ENCODE peak calls at places on chromosome 18, in ten cellular contexts. One of them, this sample, is unnamed.

GRCh38 chr18:13137041-13137938 is 81.3 kb upstream of the LDLRAD4 start:
- DNase-seq in psoas muscle: peak; percentile 64
- DNase-seq in brain microvascular endothelial cell: no peak
- DNase-seq in left ventricle myocardium inferior: peak; percentile 36
- DNase-seq in right lobe of liver: peak; percentile 59
- DNase-seq in HepG2: no peak
- DNase-seq in uterus: no peak
- DNase-seq in A549: no peak
- DNase-seq in aorta: peak; percentile 86
- DNase-seq in fibroblast of lung: peak; percentile 38
- DNase-seq in this sample: peak; percentile 43

GRCh38 chr18:8469793-8470192 is 139.4 kb upstream of the RAB12 start:
- DNase-seq in aorta: no peak
- DNase-seq in brain microvascular endothelial cell: peak; percentile 19
- DNase-seq in A549: no peak
- DNase-seq in HepG2: no peak
- DNase-seq in right lobe of liver: no peak
- DNase-seq in uterus: no peak
- DNase-seq in psoas muscle: no peak
- DNase-seq in left ventricle myocardium inferior: no peak
- DNase-seq in fibroblast of lung: peak; percentile 59
- DNase-seq in this sample: no peak

GRCh38 chr18:66560092-66560491 is 43.8 kb downstream of the CDH19 start:
- DNase-seq in psoas muscle: no peak
- DNase-seq in A549: no peak
- DNase-seq in fibroblast of lung: peak; percentile 18
- DNase-seq in brain microvascular endothelial cell: peak; percentile 30
- DNase-seq in right lobe of liver: peak; percentile 44
- DNase-seq in aorta: no peak
- DNase-seq in uterus: no peak
- DNase-seq in HepG2: peak; percentile 34
- DNase-seq in left ventricle myocardium inferior: no peak
- DNase-seq in this sample: no peak

GRCh38 chr18:73283788-73284187 is 416.0 kb upstream of the NETO1 start:
- DNase-seq in left ventricle myocardium inferior: no peak
- DNase-seq in HepG2: no peak
- DNase-seq in right lobe of liver: no peak
- DNase-seq in aorta: no peak
- DNase-seq in brain microvascular endothelial cell: no peak
- DNase-seq in fibroblast of lung: peak; percentile 77
- DNase-seq in uterus: no peak
- DNase-seq in A549: no peak
- DNase-seq in psoas muscle: no peak
- DNase-seq in this sample: no peak

GRCh38 chr18:42730272-42730671 is 385.2 kb downstream of the RIT2 start:
- DNase-seq in fibroblast of lung: no peak
- DNase-seq in aorta: no peak
- DNase-seq in psoas muscle: no peak
- DNase-seq in left ventricle myocardium inferior: no peak
- DNase-seq in HepG2: no peak
- DNase-seq in brain microvascular endothelial cell: no peak
- DNase-seq in A549: no peak
- DNase-seq in uterus: no peak
- DNase-seq in right lobe of liver: no peak
- DNase-seq in this sample: no peak

GRCh38 chr18:7514796-7515440 is 52.2 kb upstream of the PTPRM start:
- DNase-seq in psoas muscle: no peak
- DNase-seq in right lobe of liver: no peak
- DNase-seq in left ventricle myocardium inferior: no peak
- DNase-seq in aorta: no peak
- DNase-seq in brain microvascular endothelial cell: no peak
- DNase-seq in fibroblast of lung: peak; percentile 30
- DNase-seq in uterus: no peak
- DNase-seq in HepG2: no peak
- DNase-seq in A549: no peak
- DNase-seq in this sample: no peak

GRCh38 chr18:25231327-25231691 is 120.7 kb downstream of the ZNF521 start:
- DNase-seq in fibroblast of lung: no peak
- DNase-seq in uterus: peak; percentile 63
- DNase-seq in A549: no peak
- DNase-seq in psoas muscle: peak; percentile 57
- DNase-seq in HepG2: no peak
- DNase-seq in aorta: no peak
- DNase-seq in right lobe of liver: no peak
- DNase-seq in brain microvascular endothelial cell: no peak
- DNase-seq in left ventricle myocardium inferior: no peak
- DNase-seq in this sample: no peak

GRCh38 chr18:74784791-74785190 is 187.1 kb downstream of the ZNF407 start:
- DNase-seq in uterus: no peak
- DNase-seq in aorta: no peak
- DNase-seq in left ventricle myocardium inferior: no peak
- DNase-seq in brain microvascular endothelial cell: no peak
- DNase-seq in fibroblast of lung: no peak
- DNase-seq in right lobe of liver: no peak
- DNase-seq in A549: no peak
- DNase-seq in HepG2: no peak
- DNase-seq in psoas muscle: no peak
- DNase-seq in this sample: no peak

DNA sequence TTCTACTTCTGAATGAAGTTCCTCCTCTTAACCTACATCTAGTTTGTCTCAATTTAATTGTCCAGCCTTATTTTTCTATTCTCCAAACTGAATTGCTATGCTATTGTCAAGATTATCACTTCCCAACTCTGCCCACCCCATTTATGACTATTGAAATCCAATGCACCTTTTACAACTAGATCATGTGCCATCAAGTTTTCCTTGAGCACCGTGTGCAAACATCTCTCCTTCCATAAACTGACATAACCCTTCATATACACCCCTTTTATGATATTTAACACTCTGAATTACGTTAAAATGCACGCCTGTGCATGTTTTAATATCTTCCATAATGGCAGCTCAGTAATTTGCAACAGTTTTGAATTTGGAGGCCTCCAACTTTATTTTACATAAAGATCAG is 85.6 kb downstream of the SMAD2 start:
- DNase-seq in right lobe of liver: no peak
- DNase-seq in A549: no peak
- DNase-seq in uterus: no peak
- DNase-seq in left ventricle myocardium inferior: no peak
- DNase-seq in HepG2: no peak
- DNase-seq in brain microvascular endothelial cell: no peak
- DNase-seq in fibroblast of lung: no peak
- DNase-seq in aorta: no peak
- DNase-seq in psoas muscle: no peak
- DNase-seq in this sample: no peak
- H3K27ac ChIP-seq in right lobe of liver: no peak overlapping the region
- H3K27ac ChIP-seq in A549: no peak overlapping the region
- H3K27ac ChIP-seq in uterus: no peak overlapping the region
- H3K27ac ChIP-seq in left ventricle myocardium inferior: no peak overlapping the region
- H3K27ac ChIP-seq in HepG2: no peak overlapping the region
- H3K27ac ChIP-seq in brain microvascular endothelial cell: no peak overlapping the region
- H3K27ac ChIP-seq in fibroblast of lung: no peak overlapping the region
- H3K27ac ChIP-seq in aorta: no peak overlapping the region
- H3K27ac ChIP-seq in psoas muscle: no peak overlapping the region
- H3K27ac ChIP-seq in this sample: no peak overlapping the region

GRCh38 chr18:78240867-78241266 is 738.8 kb upstream of the SALL3 start:
- DNase-seq in fibroblast of lung: no peak
- DNase-seq in uterus: no peak
- DNase-seq in left ventricle myocardium inferior: no peak
- DNase-seq in right lobe of liver: no peak
- DNase-seq in A549: no peak
- DNase-seq in aorta: no peak
- DNase-seq in HepG2: no peak
- DNase-seq in brain microvascular endothelial cell: no peak
- DNase-seq in psoas muscle: no peak
- DNase-seq in this sample: no peak

GRCh38 chr18:78240091-78240490 is 739.5 kb upstream of the SALL3 start:
- DNase-seq in right lobe of liver: no peak
- DNase-seq in psoas muscle: no peak
- DNase-seq in A549: no peak
- DNase-seq in brain microvascular endothelial cell: no peak
- DNase-seq in left ventricle myocardium inferior: no peak
- DNase-seq in fibroblast of lung: no peak
- DNase-seq in HepG2: no peak
- DNase-seq in aorta: no peak
- DNase-seq in uterus: no peak
- DNase-seq in this sample: no peak

GRCh38 chr18:78242796-78243195 is 736.8 kb upstream of the SALL3 start:
- DNase-seq in right lobe of liver: no peak
- DNase-seq in uterus: peak; percentile 27
- DNase-seq in HepG2: no peak
- DNase-seq in fibroblast of lung: no peak
- DNase-seq in A549: no peak
- DNase-seq in brain microvascular endothelial cell: no peak
- DNase-seq in left ventricle myocardium inferior: peak; percentile 49
- DNase-seq in psoas muscle: no peak
- DNase-seq in aorta: peak; percentile 80
- DNase-seq in this sample: no peak

GRCh38 chr18:78242307-78242643 is 737.3 kb upstream of the SALL3 start:
- DNase-seq in aorta: no peak
- DNase-seq in psoas muscle: no peak
- DNase-seq in HepG2: no peak
- DNase-seq in right lobe of liver: no peak
- DNase-seq in left ventricle myocardium inferior: no peak
- DNase-seq in fibroblast of lung: no peak
- DNase-seq in uterus: peak; percentile 29
- DNase-seq in A549: no peak
- DNase-seq in brain microvascular endothelial cell: no peak
- DNase-seq in this sample: peak; percentile 47

GRCh38 chr18:78241535-78242306 is 737.9 kb upstream of the SALL3 start:
- DNase-seq in A549: no peak
- DNase-seq in uterus: no peak
- DNase-seq in left ventricle myocardium inferior: no peak
- DNase-seq in right lobe of liver: no peak
- DNase-seq in psoas muscle: no peak
- DNase-seq in aorta: no peak
- DNase-seq in fibroblast of lung: no peak
- DNase-seq in brain microvascular endothelial cell: no peak
- DNase-seq in HepG2: no peak
- DNase-seq in this sample: no peak
- H3K4me3 ChIP-seq in A549: no peak overlapping the region
- H3K4me3 ChIP-seq in uterus: no peak overlapping the region
- H3K4me3 ChIP-seq in left ventricle myocardium inferior: peak overlapping the region; percentile 32
- H3K4me3 ChIP-seq in right lobe of liver: no peak overlapping the region
- H3K4me3 ChIP-seq in psoas muscle: no peak overlapping the region
- H3K4me3 ChIP-seq in aorta: no peak overlapping the region
- H3K4me3 ChIP-seq in fibroblast of lung: no peak overlapping the region
- H3K4me3 ChIP-seq in brain microvascular endothelial cell: no peak overlapping the region
- H3K4me3 ChIP-seq in HepG2: no peak overlapping the region
- H3K4me3 ChIP-seq in this sample: no peak overlapping the region

GRCh38 chr18:48819276-48819675 is 131.5 kb downstream of the SMAD7 start:
- DNase-seq in psoas muscle: peak; percentile 81
- DNase-seq in HepG2: no peak
- DNase-seq in left ventricle myocardium inferior: peak; percentile 67
- DNase-seq in A549: no peak
- DNase-seq in fibroblast of lung: no peak
- DNase-seq in uterus: peak; percentile 8
- DNase-seq in aorta: peak; percentile 51
- DNase-seq in right lobe of liver: peak; percentile 80
- DNase-seq in brain microvascular endothelial cell: no peak
- DNase-seq in this sample: no peak

GRCh38 chr18:48817021-48817461 is 133.7 kb downstream of the SMAD7 start:
- DNase-seq in left ventricle myocardium inferior: no peak
- DNase-seq in brain microvascular endothelial cell: no peak
- DNase-seq in uterus: peak; percentile 13
- DNase-seq in right lobe of liver: peak; percentile 30
- DNase-seq in aorta: peak; percentile 63
- DNase-seq in fibroblast of lung: no peak
- DNase-seq in A549: no peak
- DNase-seq in HepG2: no peak
- DNase-seq in psoas muscle: peak; percentile 46
- DNase-seq in this sample: peak; percentile 22

GRCh38 chr18:48819781-48820482 is 130.8 kb downstream of the SMAD7 start:
- DNase-seq in HepG2: no peak
- DNase-seq in brain microvascular endothelial cell: no peak
- DNase-seq in A549: no peak
- DNase-seq in psoas muscle: peak; percentile 30
- DNase-seq in right lobe of liver: peak; percentile 43
- DNase-seq in uterus: peak; percentile 11
- DNase-seq in aorta: peak; percentile 64
- DNase-seq in fibroblast of lung: no peak
- DNase-seq in left ventricle myocardium inferior: peak; percentile 6
- DNase-seq in this sample: peak; percentile 24

GRCh38 chr18:48816554-48816953 is 134.2 kb downstream of the SMAD7 start:
- DNase-seq in aorta: peak; percentile 57
- DNase-seq in A549: no peak
- DNase-seq in uterus: peak; percentile 7
- DNase-seq in fibroblast of lung: no peak
- DNase-seq in left ventricle myocardium inferior: no peak
- DNase-seq in right lobe of liver: no peak
- DNase-seq in brain microvascular endothelial cell: no peak
- DNase-seq in HepG2: no peak
- DNase-seq in psoas muscle: peak; percentile 26
- DNase-seq in this sample: peak; percentile 10

GRCh38 chr18:48818329-48819254 is 132.2 kb downstream of the SMAD7 start:
- DNase-seq in fibroblast of lung: no peak
- DNase-seq in HepG2: no peak
- DNase-seq in right lobe of liver: peak; percentile 41
- DNase-seq in psoas muscle: peak; percentile 30
- DNase-seq in brain microvascular endothelial cell: no peak
- DNase-seq in aorta: peak; percentile 71
- DNase-seq in uterus: peak; percentile 2
- DNase-seq in left ventricle myocardium inferior: peak; percentile 17
- DNase-seq in A549: no peak
- DNase-seq in this sample: no peak
- H3K27ac ChIP-seq in fibroblast of lung: no peak overlapping the region
- H3K27ac ChIP-seq in HepG2: no peak overlapping the region
- H3K27ac ChIP-seq in right lobe of liver: peak overlapping the region; percentile 24
- H3K27ac ChIP-seq in psoas muscle: no peak overlapping the region
- H3K27ac ChIP-seq in brain microvascular endothelial cell: no peak overlapping the region
- H3K27ac ChIP-seq in aorta: no peak overlapping the region
- H3K27ac ChIP-seq in uterus: no peak overlapping the region
- H3K27ac ChIP-seq in left ventricle myocardium inferior: peak overlapping the region; percentile 77
- H3K27ac ChIP-seq in A549: no peak overlapping the region
- H3K27ac ChIP-seq in this sample: no peak overlapping the region

DNA sequence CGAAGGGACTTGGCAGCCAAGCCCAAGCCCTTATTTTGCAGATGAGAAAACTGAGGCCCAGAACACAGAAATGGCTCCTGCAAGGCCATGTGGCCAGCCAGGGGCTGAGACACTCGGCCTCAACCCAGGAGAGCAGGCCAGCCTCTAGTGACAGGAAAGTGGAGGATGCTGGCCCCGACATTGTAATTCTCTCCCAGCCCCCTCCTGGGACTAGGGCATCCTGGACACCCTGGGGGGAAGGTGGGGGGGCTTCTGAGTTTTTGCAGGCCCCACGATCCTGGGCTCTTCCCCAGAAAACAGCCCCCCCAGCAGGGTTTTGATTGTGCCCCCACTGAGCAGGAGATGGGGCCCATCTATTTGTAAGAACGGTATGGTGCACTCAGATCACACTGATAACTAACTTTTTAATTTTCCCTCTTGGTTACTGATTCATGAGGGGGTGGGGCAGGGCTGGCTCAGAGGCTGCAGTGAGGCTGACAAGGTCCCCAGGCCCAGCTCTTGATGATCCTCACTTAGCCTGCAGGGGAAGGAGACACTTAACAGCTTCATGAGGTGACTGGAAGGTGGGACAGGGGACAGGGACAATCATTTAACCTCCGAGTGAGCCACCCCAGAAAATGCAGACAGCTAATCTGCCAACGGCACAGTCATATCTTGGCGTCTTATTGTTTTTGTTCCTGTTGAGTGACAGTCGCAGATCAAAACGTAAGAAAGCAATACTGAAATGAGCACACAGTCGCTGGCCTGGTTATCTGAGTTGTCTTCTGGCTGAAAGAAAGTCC is 18.9 kb downstream of the SMAD7 start:
- DNase-seq in A549: no peak
- DNase-seq in left ventricle myocardium inferior: no peak
- DNase-seq in uterus: no peak
- DNase-seq in aorta: peak; percentile 67
- DNase-seq in brain microvascular endothelial cell: no peak
- DNase-seq in HepG2: no peak
- DNase-seq in right lobe of liver: no peak
- DNase-seq in fibroblast of lung: no peak
- DNase-seq in psoas muscle: no peak
- DNase-seq in this sample: no peak
- H3K4me3 ChIP-seq in A549: peak overlapping the region; percentile 27
- H3K4me3 ChIP-seq in left ventricle myocardium inferior: peak overlapping the region; percentile 52
- H3K4me3 ChIP-seq in uterus: no peak overlapping the region
- H3K4me3 ChIP-seq in aorta: no peak overlapping the region
- H3K4me3 ChIP-seq in brain microvascular endothelial cell: no peak overlapping the region
- H3K4me3 ChIP-seq in HepG2: no peak overlapping the region
- H3K4me3 ChIP-seq in right lobe of liver: no peak overlapping the region
- H3K4me3 ChIP-seq in fibroblast of lung: no peak overlapping the region
- H3K4me3 ChIP-seq in psoas muscle: no peak overlapping the region
- H3K4me3 ChIP-seq in this sample: no peak overlapping the region

This sample was measured in left lung.